ENCODE peak calls at places on chromosomes 1 and 21, in six cellular contexts. W is astrocyte; X is effector memory CD4-positive, alpha-beta T cell; I is IMR-90; E is heart right ventricle; O is mesenchymal stem cell. L is an unnamed sample.

GRCh38 chr1:229509576-229509975 is 1.4 kb upstream of the NUP133 start:
- DNase-seq in W (peak; percentile 61), X (no peak), I (peak; percentile 91), E (no peak), O (peak; percentile 68), L (no peak)

GRCh38 chr1:1360511-1361169 is 2.3 kb upstream of the MXRA8 start:
- DNase-seq in W (peak; percentile 95), X (no peak), I (peak; percentile 93), E (peak; percentile 62), O (peak; percentile 94), L (no peak)

GRCh38 chr1:8351693-8352470 is 34.0 kb downstream of the SLC45A1 start:
- DNase-seq in W (no peak), X (no peak), I (no peak), E (no peak), O (no peak), L (no peak)

GRCh38 chr1:63418101-63418500 is 50.7 kb downstream of the ALG6 start:
- DNase-seq in W (no peak), X (no peak), I (no peak), E (no peak), O (no peak), L (no peak)

GRCh38 chr1:234206651-234207284 is 166.5 kb upstream of the COA6 start:
- DNase-seq in W (peak; percentile 94), X (no peak), I (peak; percentile 67), E (peak; percentile 29), O (peak; percentile 71), L (no peak)

GRCh38 chr1:162302660-162303344 is 73.9 kb downstream of the SPATA46 start:
- DNase-seq in W (peak; percentile 65), X (no peak), I (peak; percentile 73), E (no peak), O (no peak), L (no peak)

GRCh38 chr1:155175927-155176371 is 2.3 kb downstream of the TRIM46 start:
- DNase-seq in W (no peak), X (no peak), I (no peak), E (no peak), O (no peak), L (no peak)

GRCh38 chr1:233045591-233045990 is 95.2 kb downstream of the NTPCR start:
- DNase-seq in W (peak; percentile 84), X (no peak), I (peak; percentile 13), E (no peak), O (no peak), L (no peak)

GRCh38 chr1:239123243-239123642 is 263.1 kb upstream of the CHRM3 start:
- DNase-seq in W (no peak), X (no peak), I (no peak), E (no peak), O (no peak), L (no peak)

GRCh38 chr1:233300326-233300725 is 4.8 kb upstream of the PCNX2 start:
- DNase-seq in W (no peak), X (no peak), I (peak; percentile 51), E (no peak), O (peak; percentile 65), L (no peak)

GRCh38 chr1:71521655-71522264 is 440.9 kb upstream of the ZRANB2 start:
- DNase-seq in W (peak; percentile 6), X (no peak), I (peak; percentile 43), E (peak; percentile 24), O (peak; percentile 29), L (no peak)

GRCh38 chr1:82807563-82807962 is 1006.8 kb downstream of the ADGRL2 start:
- DNase-seq in W (no peak), X (no peak), I (no peak), E (no peak), O (no peak), L (no peak)

GRCh38 chr1:113991467-113991997 is 12.3 kb downstream of the OLFML3 start:
- DNase-seq in W (no peak), X (no peak), I (no peak), E (no peak), O (no peak), L (no peak)

GRCh38 chr1:60911980-60912692 is 170.2 kb upstream of the NFIA start:
- DNase-seq in W (no peak), X (no peak), I (no peak), E (peak; percentile 56), O (no peak), L (no peak)

GRCh38 chr1:229585338-229585737 is 26.8 kb upstream of the ABCB10 start:
- DNase-seq in W (no peak), X (no peak), I (peak; percentile 4), E (no peak), O (no peak), L (no peak)

GRCh38 chr21:26798856-26799751 is 46.1 kb downstream of the ADAMTS1 start:
- DNase-seq in W (peak; percentile 18), X (no peak), I (peak; percentile 81), E (no peak), O (peak; percentile 86), L (no peak)

GRCh38 chr21:42062543-42063022 is 8.5 kb upstream of the UMODL1 start:
- DNase-seq in W (no peak), X (peak; percentile 87), I (no peak), E (no peak), O (no peak), L (peak; percentile 98)

GRCh38 chr1:207974146-207974545 is 63.2 kb upstream of the CD34 start:
- DNase-seq in W (no peak), X (no peak), I (no peak), E (no peak), O (no peak), L (no peak)

GRCh38 chr1:215252164-215252563 is 169.6 kb downstream of the KCNK2 start:
- DNase-seq in W (no peak), X (no peak), I (no peak), E (no peak), O (no peak), L (no peak)

GRCh38 chr1:53957231-53957818 is 11.2 kb downstream of the LRRC42 start:
- DNase-seq in W (peak; percentile 68), X (no peak), I (peak; percentile 64), E (no peak), O (peak; percentile 51), L (no peak)

GRCh38 chr1:50531601-50532000 is 108.4 kb upstream of the DMRTA2 start:
- DNase-seq in W (no peak), X (no peak), I (peak; percentile 41), E (no peak), O (no peak), L (no peak)

GRCh38 chr1:150221552-150221951 is 14.4 kb downstream of the ANP32E start:
- DNase-seq in W (no peak), X (no peak), I (peak; percentile 46), E (no peak), O (peak; percentile 37), L (no peak)

GRCh38 chr1:211551628-211552465 is 27.1 kb downstream of the SLC30A1 start:
- DNase-seq in W (peak; percentile 79), X (no peak), I (peak; percentile 79), E (no peak), O (peak; percentile 35), L (no peak)

GRCh38 chr1:193185861-193186714 is at the start of gene B3GALT2:
- DNase-seq in W (peak; percentile 51), X (no peak), I (peak; percentile 70), E (peak; percentile 55), O (peak; percentile 65), L (no peak)

GRCh38 chr1:212098340-212098739 is 62.8 kb downstream of the DTL start:
- DNase-seq in W (no peak), X (no peak), I (no peak), E (no peak), O (no peak), L (no peak)

GRCh38 chr1:23477359-23478144 is 6.4 kb downstream of the ASAP3 start:
- DNase-seq in W (no peak), X (no peak), I (no peak), E (no peak), O (no peak), L (no peak)

GRCh38 chr21:45824546-45825208 is 156.9 kb upstream of the COL6A1 start:
- DNase-seq in W (no peak), X (no peak), I (no peak), E (no peak), O (no peak), L (no peak)

GRCh38 chr1:210418863-210419641 is 90.3 kb downstream of the HHAT start:
- DNase-seq in W (no peak), X (no peak), I (no peak), E (no peak), O (no peak), L (no peak)

GRCh38 chr1:43835141-43836021 is 98.2 kb upstream of the ARTN start:
- DNase-seq in W (peak; percentile 97), X (no peak), I (peak; percentile 88), E (no peak), O (peak; percentile 96), L (no peak)

GRCh38 chr1:11653616-11654570 is at the start of gene FBXO2:
- DNase-seq in W (no peak), X (no peak), I (no peak), E (no peak), O (peak; percentile 49), L (no peak)

GRCh38 chr1:115640384-115640783 is 1.4 kb upstream of the VANGL1 start:
- DNase-seq in W (no peak), X (no peak), I (no peak), E (no peak), O (no peak), L (no peak)
- H3K9me3 ChIP-seq in W (no peaks in the 10 kb centered on the region), X (no peaks in the 10 kb centered on the region), I (peaks cover 4% of the 10 kb centered on the region), E (peaks cover 7% of the 10 kb centered on the region), O (peaks cover 3% of the 10 kb centered on the region), L (no peaks in the 10 kb centered on the region)

GRCh38 chr1:48744032-48744431 is 32.7 kb downstream of the BEND5 start:
- DNase-seq in W (no peak), X (no peak), I (no peak), E (no peak), O (no peak), L (no peak)

GRCh38 chr1:48735753-48736152 is 40.9 kb downstream of the BEND5 start:
- DNase-seq in W (no peak), X (no peak), I (no peak), E (no peak), O (no peak), L (no peak)

GRCh38 chr1:48743480-48743879 is 33.2 kb downstream of the BEND5 start:
- DNase-seq in W (no peak), X (no peak), I (no peak), E (no peak), O (no peak), L (no peak)

DNA sequence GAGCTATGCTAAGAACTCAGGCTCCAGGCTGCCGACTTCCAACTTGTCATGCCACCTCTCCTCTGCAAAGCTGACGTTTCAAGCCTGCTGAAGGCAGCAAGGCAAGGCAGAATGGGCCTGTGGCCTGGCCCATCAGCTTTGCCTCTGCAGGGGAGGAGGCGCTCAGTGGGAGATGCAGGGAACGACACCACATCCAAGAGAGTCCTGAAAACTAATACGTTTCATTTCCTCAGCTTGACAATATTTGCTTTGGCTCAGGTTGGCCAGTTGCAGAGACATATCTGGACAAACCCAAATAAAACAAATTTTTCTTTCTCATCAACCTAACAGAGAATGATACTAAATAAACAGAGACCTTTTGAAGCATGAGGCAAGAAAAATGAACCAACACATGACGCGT is 35.3 kb downstream of the BEND5 start:
- DNase-seq in W (no peak), X (no peak), I (no peak), E (no peak), O (no peak), L (no peak)
- H3K4me3 ChIP-seq in W (no peak overlapping the region), X (no peak overlapping the region), I (no peak overlapping the region), E (no peak overlapping the region), O (no peak overlapping the region), L (no peak overlapping the region)

GRCh38 chr1:116721608-116722007 is 32.6 kb upstream of the CD2 start:
- DNase-seq in W (no peak), X (no peak), I (no peak), E (no peak), O (no peak), L (no peak)
- H3K27ac ChIP-seq in W (no peak overlapping the region), X (no peak overlapping the region), I (no peak overlapping the region), E (no peak overlapping the region), O (no peak overlapping the region), L (no peak overlapping the region)

GRCh38 chr21:35764077-35764476 is 296.2 kb downstream of the SETD4 start:
- DNase-seq in W (no peak), X (no peak), I (no peak), E (no peak), O (no peak), L (no peak)
- H3K9me3 ChIP-seq in W (no peaks in the 10 kb centered on the region), X (no peaks in the 10 kb centered on the region), I (no peaks in the 10 kb centered on the region), E (no peaks in the 10 kb centered on the region), O (no peaks in the 10 kb centered on the region), L (no peaks in the 10 kb centered on the region)

L was measured in naive thymus-derived CD4-positive, alpha-beta T cell.